ENCODE peak calls at places on chromosomes 11 and 22, in six cellular contexts. O is brain microvascular endothelial cell; U is RWPE1; B is HFF-Myc; W is activated CD8-positive, alpha-beta T cell treated with anti-CD3 and anti-CD28 coated beads for 36 hours; M is amniotic stem cell. P is an unnamed sample.

GRCh38 chr11:128568166-128568778 is 19.1 kb downstream of the ETS1 start:
- DNase-seq in O (no peak), U (no peak), B (no peak), W (peak; percentile 45), M (no peak), P (no peak)

GRCh38 chr11:64081663-64082442 is 46.1 kb downstream of the FLRT1 start:
- DNase-seq in O (no peak), U (no peak), B (no peak), W (no peak), M (no peak), P (no peak)

GRCh38 chr22:46145361-46145851 is 4.9 kb upstream of the PPARA start:
- DNase-seq in O (no peak), U (no peak), B (no peak), W (no peak), M (no peak), P (no peak)

GRCh38 chr22:32324505-32325415 is 32.9 kb upstream of the RFPL3 start:
- DNase-seq in O (no peak), U (no peak), B (no peak), W (no peak), M (no peak), P (no peak)

GRCh38 chr22:24512043-24512442 is 16.9 kb downstream of the UPB1 start:
- DNase-seq in O (no peak), U (no peak), B (no peak), W (no peak), M (no peak), P (no peak)

GRCh38 chr11:78560826-78561484 is 13.7 kb downstream of the NARS2 start:
- DNase-seq in O (no peak), U (no peak), B (no peak), W (no peak), M (no peak), P (no peak)

GRCh38 chr11:30329150-30329940 is 6.4 kb downstream of the ARL14EP start:
- DNase-seq in O (no peak), U (no peak), B (no peak), W (no peak), M (no peak), P (no peak)

GRCh38 chr11:134472188-134472455 is 60.1 kb upstream of the B3GAT1 start:
- DNase-seq in O (no peak), U (no peak), B (no peak), W (no peak), M (no peak), P (no peak)

GRCh38 chr11:120554771-120555432 is 43.4 kb downstream of the GRIK4 start:
- DNase-seq in O (no peak), U (no peak), B (no peak), W (no peak), M (no peak), P (peak; percentile 41)

GRCh38 chr22:41526802-41527799 is 17.2 kb downstream of the POLR3H start:
- DNase-seq in O (no peak), U (peak; percentile 47), B (no peak), W (peak; percentile 70), M (no peak), P (no peak)

GRCh38 chr11:32279672-32280071 is 155.7 kb downstream of the WT1 start:
- DNase-seq in O (no peak), U (no peak), B (no peak), W (no peak), M (no peak), P (no peak)

P was measured in chondrocyte.